ENCODE peak calls at places on chromosome 18, in four cellular contexts. D, J, U and O are unnamed samples. For H3K9me3, the result is how much of the 10 kb centered on the place peaks cover.

GRCh38 chr18:75067996-75068645 is 140.8 kb downstream of the PTGR3 start:
- DNase-seq in J (no peak), U (no peak), D (no peak), O (no peak)

GRCh38 chr18:68854786-68855391 is 57.0 kb downstream of the CCDC102B start:
- DNase-seq in U (no peak), D (no peak), J (no peak), O (no peak)

GRCh38 chr18:75810481-75810880 is 383.0 kb upstream of the SMIM21 start:
- DNase-seq in J (no peak), D (no peak), U (no peak), O (no peak)

GRCh38 chr18:63119647-63120046 is 199.9 kb downstream of the BCL2 start:
- DNase-seq in U (no peak), D (peak), J (no peak), O (peak)

GRCh38 chr18:9965711-9966624 is 52.2 kb downstream of the VAPA start:
- DNase-seq in J (no peak), U (no peak), D (no peak), O (no peak)

GRCh38 chr18:25099838-25100393 is 252.1 kb downstream of the ZNF521 start:
- DNase-seq in J (no peak), U (no peak), D (no peak), O (no peak)

GRCh38 chr18:48590678-48591077 is 51.8 kb downstream of the CTIF start:
- DNase-seq in J (no peak), U (no peak), D (no peak), O (peak)

GRCh38 chr18:9619990-9620389 is 5.6 kb upstream of the PPP4R1 start:
- DNase-seq in U (no peak), D (no peak), J (no peak), O (no peak)

GRCh38 chr18:48824231-48824970 is 126.4 kb downstream of the SMAD7 start:
- DNase-seq in D (no peak), J (no peak), U (peak), O (no peak)

GRCh38 chr18:41948544-41949110 is 6.4 kb upstream of the PIK3C3 start:
- DNase-seq in D (no peak), U (no peak), J (no peak), O (no peak)

GRCh38 chr18:904135-905090 is at the start of gene ADCYAP1:
- DNase-seq in J (no peak), U (no peak), D (peak), O (peak)

GRCh38 chr18:43651067-43651466 is 373.8 kb upstream of the SYT4 start:
- DNase-seq in U (no peak), J (no peak), D (no peak), O (no peak)

GRCh38 chr18:43650423-43650822 is 373.1 kb upstream of the SYT4 start:
- DNase-seq in D (no peak), J (no peak), U (no peak), O (no peak)

GRCh38 chr18:43642647-43643046 is 365.4 kb upstream of the SYT4 start:
- DNase-seq in J (no peak), U (no peak), D (no peak), O (no peak)

GRCh38 chr18:43648002-43648401 is 370.7 kb upstream of the SYT4 start:
- DNase-seq in U (no peak), J (no peak), D (no peak), O (peak)
- H3K9me3 ChIP-seq in U (under half), J (under half), D (under half), O (under half)

GRCh38 chr18:13108330-13108729 is 110.2 kb upstream of the LDLRAD4 start:
- DNase-seq in D (no peak), J (no peak), U (no peak), O (no peak)

GRCh38 chr18:13107074-13107473 is 111.5 kb upstream of the LDLRAD4 start:
- DNase-seq in J (no peak), U (no peak), D (no peak), O (no peak)

GRCh38 chr18:13112982-13113381 is 105.6 kb upstream of the LDLRAD4 start:
- DNase-seq in D (peak), U (peak), J (peak), O (peak)

GRCh38 chr18:13105059-13105458 is 113.5 kb upstream of the LDLRAD4 start:
- DNase-seq in U (no peak), J (no peak), D (no peak), O (no peak)

DNA sequence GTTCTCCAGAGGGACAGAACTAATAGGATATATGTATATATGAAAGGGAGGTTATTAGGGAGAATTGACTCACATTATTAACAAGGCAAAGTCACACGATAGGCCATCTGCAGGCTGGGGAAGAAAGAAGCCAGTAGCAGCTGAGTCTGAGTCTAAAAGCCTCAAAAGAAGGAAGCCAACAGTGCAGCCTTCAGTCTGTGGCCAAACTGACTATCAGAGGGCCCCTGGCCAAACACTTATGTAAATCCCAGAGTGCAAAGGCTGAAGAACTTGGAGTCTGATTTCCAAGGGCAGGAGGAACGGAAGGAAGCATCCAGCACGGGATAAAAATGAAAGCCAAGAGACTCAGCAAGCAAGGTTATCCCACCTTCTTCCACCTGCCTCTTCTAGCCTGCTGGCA is 108.0 kb upstream of the LDLRAD4 start:
- DNase-seq in J (no peak), D (no peak), U (no peak), O (no peak)
- H3K4me3 ChIP-seq in J (no peak), D (no peak), U (no peak), O (no peak)

GRCh38 chr18:54531402-54532065 is 59.5 kb upstream of the DYNAP start:
- DNase-seq in U (no peak), J (no peak), D (peak), O (no peak)

GRCh38 chr18:54532222-54532621 is 58.8 kb upstream of the DYNAP start:
- DNase-seq in D (no peak), U (no peak), J (no peak), O (no peak)

GRCh38 chr18:54529444-54529843 is 61.6 kb upstream of the DYNAP start:
- DNase-seq in D (no peak), U (no peak), J (no peak), O (no peak)

GRCh38 chr18:54528942-54529376 is 62.1 kb upstream of the DYNAP start:
- DNase-seq in D (no peak), U (no peak), J (no peak), O (no peak)

GRCh38 chr18:54530285-54530684 is 60.8 kb upstream of the DYNAP start:
- DNase-seq in D (no peak), U (no peak), J (no peak), O (no peak)
- H3K9ac ChIP-seq in D (no peak), U (no peak), J (no peak), O (no peak)

GRCh38 chr18:78974115-78974740 is 5.4 kb upstream of the SALL3 start:
- DNase-seq in J (no peak), U (peak), D (no peak), O (no peak)

GRCh38 chr18:78975699-78976098 is 3.9 kb upstream of the SALL3 start:
- DNase-seq in D (no peak), J (no peak), U (no peak), O (no peak)

GRCh38 chr18:78976697-78977626 is 2.7 kb upstream of the SALL3 start:
- DNase-seq in U (no peak), J (no peak), D (no peak), O (no peak)

GRCh38 chr18:78973357-78974083 is 6.1 kb upstream of the SALL3 start:
- DNase-seq in D (no peak), J (no peak), U (peak), O (no peak)

GRCh38 chr18:78975282-78975681 is 4.3 kb upstream of the SALL3 start:
- DNase-seq in U (no peak), D (no peak), J (no peak), O (no peak)
- H3K9me3 ChIP-seq in U (under half), D (under half), J (under half), O (under half)